ENCODE peak calls at places on chromosomes 5 and 9, in nine cellular contexts. One of them, this sample, is unnamed.

GRCh38 chr5:169696621-169697517 is 59.8 kb downstream of the DOCK2 start:
- DNase-seq in GM06990: no peak
- DNase-seq in HFFc6: peak
- DNase-seq in vagina: no peak
- DNase-seq in body of pancreas: no peak
- DNase-seq in fibroblast of mammary gland: peak
- DNase-seq in colonic mucosa: no peak
- DNase-seq in CD4-positive, alpha-beta T cell: no peak
- DNase-seq in H9: no peak
- DNase-seq in this sample: no peak

GRCh38 chr5:125134216-125135081 is 388.0 kb upstream of the ZNF608 start:
- DNase-seq in GM06990: no peak
- DNase-seq in HFFc6: peak
- DNase-seq in vagina: no peak
- DNase-seq in body of pancreas: no peak
- DNase-seq in fibroblast of mammary gland: peak
- DNase-seq in colonic mucosa: no peak
- DNase-seq in CD4-positive, alpha-beta T cell: no peak
- DNase-seq in H9: no peak
- DNase-seq in this sample: no peak

GRCh38 chr9:84554069-84554659 is 115.4 kb upstream of the NTRK2 start:
- DNase-seq in GM06990: no peak
- DNase-seq in HFFc6: no peak
- DNase-seq in vagina: no peak
- DNase-seq in body of pancreas: no peak
- DNase-seq in fibroblast of mammary gland: no peak
- DNase-seq in colonic mucosa: no peak
- DNase-seq in CD4-positive, alpha-beta T cell: no peak
- DNase-seq in H9: no peak
- DNase-seq in this sample: no peak

GRCh38 chr5:88251048-88251711 is 17.5 kb downstream of the TMEM161B start:
- DNase-seq in GM06990: no peak
- DNase-seq in HFFc6: no peak
- DNase-seq in vagina: no peak
- DNase-seq in body of pancreas: no peak
- DNase-seq in fibroblast of mammary gland: peak
- DNase-seq in colonic mucosa: no peak
- DNase-seq in CD4-positive, alpha-beta T cell: no peak
- DNase-seq in H9: no peak
- DNase-seq in this sample: no peak

GRCh38 chr9:94479757-94480156 is 75.1 kb upstream of the PCAT7 start:
- DNase-seq in GM06990: no peak
- DNase-seq in HFFc6: no peak
- DNase-seq in vagina: no peak
- DNase-seq in body of pancreas: no peak
- DNase-seq in fibroblast of mammary gland: no peak
- DNase-seq in colonic mucosa: no peak
- DNase-seq in CD4-positive, alpha-beta T cell: no peak
- DNase-seq in H9: no peak
- DNase-seq in this sample: no peak

GRCh38 chr5:55188656-55189380 is 15.8 kb upstream of the CDC20B start:
- DNase-seq in GM06990: no peak
- DNase-seq in HFFc6: no peak
- DNase-seq in vagina: no peak
- DNase-seq in body of pancreas: no peak
- DNase-seq in fibroblast of mammary gland: no peak
- DNase-seq in colonic mucosa: no peak
- DNase-seq in CD4-positive, alpha-beta T cell: no peak
- DNase-seq in H9: no peak
- DNase-seq in this sample: peak

GRCh38 chr9:133589454-133590227 is 19.5 kb downstream of the FAM163B start:
- DNase-seq in GM06990: no peak
- DNase-seq in HFFc6: no peak
- DNase-seq in vagina: no peak
- DNase-seq in body of pancreas: no peak
- DNase-seq in fibroblast of mammary gland: no peak
- DNase-seq in colonic mucosa: no peak
- DNase-seq in CD4-positive, alpha-beta T cell: peak
- DNase-seq in H9: peak
- DNase-seq in this sample: no peak

GRCh38 chr5:96509721-96510383 is 76.8 kb upstream of the PCSK1 start:
- DNase-seq in GM06990: no peak
- DNase-seq in HFFc6: peak
- DNase-seq in vagina: no peak
- DNase-seq in body of pancreas: no peak
- DNase-seq in fibroblast of mammary gland: peak
- DNase-seq in colonic mucosa: no peak
- DNase-seq in CD4-positive, alpha-beta T cell: no peak
- DNase-seq in H9: no peak
- DNase-seq in this sample: no peak

GRCh38 chr5:54959673-54960418 is 25.5 kb downstream of the ESM1 start:
- DNase-seq in GM06990: no peak
- DNase-seq in HFFc6: no peak
- DNase-seq in vagina: no peak
- DNase-seq in body of pancreas: no peak
- DNase-seq in fibroblast of mammary gland: peak
- DNase-seq in colonic mucosa: no peak
- DNase-seq in CD4-positive, alpha-beta T cell: no peak
- DNase-seq in H9: peak
- DNase-seq in this sample: no peak

GRCh38 chr9:87505869-87506678 is 8.4 kb downstream of the DAPK1 start:
- DNase-seq in GM06990: no peak
- DNase-seq in HFFc6: no peak
- DNase-seq in vagina: no peak
- DNase-seq in body of pancreas: no peak
- DNase-seq in fibroblast of mammary gland: no peak
- DNase-seq in colonic mucosa: no peak
- DNase-seq in CD4-positive, alpha-beta T cell: no peak
- DNase-seq in H9: no peak
- DNase-seq in this sample: no peak

GRCh38 chr9:129333961-129334743 is 156.1 kb upstream of the IER5L start:
- DNase-seq in GM06990: no peak
- DNase-seq in HFFc6: peak
- DNase-seq in vagina: peak
- DNase-seq in body of pancreas: peak
- DNase-seq in fibroblast of mammary gland: peak
- DNase-seq in colonic mucosa: peak
- DNase-seq in CD4-positive, alpha-beta T cell: no peak
- DNase-seq in H9: peak
- DNase-seq in this sample: peak

GRCh38 chr9:86614871-86615849 is 260.9 kb upstream of the TUT7 start:
- DNase-seq in GM06990: no peak
- DNase-seq in HFFc6: peak
- DNase-seq in vagina: no peak
- DNase-seq in body of pancreas: peak
- DNase-seq in fibroblast of mammary gland: peak
- DNase-seq in colonic mucosa: no peak
- DNase-seq in CD4-positive, alpha-beta T cell: no peak
- DNase-seq in H9: no peak
- DNase-seq in this sample: no peak

GRCh38 chr5:76341935-76342334 is 61.1 kb upstream of the IQGAP2 start:
- DNase-seq in GM06990: no peak
- DNase-seq in HFFc6: no peak
- DNase-seq in vagina: no peak
- DNase-seq in body of pancreas: peak
- DNase-seq in fibroblast of mammary gland: no peak
- DNase-seq in colonic mucosa: no peak
- DNase-seq in CD4-positive, alpha-beta T cell: no peak
- DNase-seq in H9: no peak
- DNase-seq in this sample: no peak

GRCh38 chr5:76332620-76333170 is 70.4 kb upstream of the IQGAP2 start:
- DNase-seq in GM06990: no peak
- DNase-seq in HFFc6: no peak
- DNase-seq in vagina: no peak
- DNase-seq in body of pancreas: no peak
- DNase-seq in fibroblast of mammary gland: no peak
- DNase-seq in colonic mucosa: no peak
- DNase-seq in CD4-positive, alpha-beta T cell: no peak
- DNase-seq in H9: no peak
- DNase-seq in this sample: no peak

GRCh38 chr5:76332102-76332501 is 71.0 kb upstream of the IQGAP2 start:
- DNase-seq in GM06990: no peak
- DNase-seq in HFFc6: no peak
- DNase-seq in vagina: no peak
- DNase-seq in body of pancreas: no peak
- DNase-seq in fibroblast of mammary gland: no peak
- DNase-seq in colonic mucosa: peak
- DNase-seq in CD4-positive, alpha-beta T cell: no peak
- DNase-seq in H9: no peak
- DNase-seq in this sample: no peak

GRCh38 chr5:76342474-76342873 is 60.6 kb upstream of the IQGAP2 start:
- DNase-seq in GM06990: no peak
- DNase-seq in HFFc6: no peak
- DNase-seq in vagina: no peak
- DNase-seq in body of pancreas: no peak
- DNase-seq in fibroblast of mammary gland: no peak
- DNase-seq in colonic mucosa: no peak
- DNase-seq in CD4-positive, alpha-beta T cell: no peak
- DNase-seq in H9: no peak
- DNase-seq in this sample: no peak

GRCh38 chr5:76337949-76338589 is 65.0 kb upstream of the IQGAP2 start:
- DNase-seq in GM06990: peak
- DNase-seq in HFFc6: peak
- DNase-seq in vagina: no peak
- DNase-seq in body of pancreas: peak
- DNase-seq in fibroblast of mammary gland: peak
- DNase-seq in colonic mucosa: peak
- DNase-seq in CD4-positive, alpha-beta T cell: peak
- DNase-seq in H9: peak
- DNase-seq in this sample: peak
- TF ChIP-seq CTCF in GM06990: peak
- TF ChIP-seq CTCF in HFFc6: peak
- TF ChIP-seq CTCF in vagina: peak
- TF ChIP-seq CTCF in body of pancreas: peak
- TF ChIP-seq CTCF in fibroblast of mammary gland: peak
- TF ChIP-seq CTCF in colonic mucosa: peak
- TF ChIP-seq CTCF in CD4-positive, alpha-beta T cell: peak
- TF ChIP-seq CTCF in H9: peak
- TF ChIP-seq CTCF in this sample: peak

GRCh38 chr9:109653470-109653869 is 126.5 kb upstream of the PALM2AKAP2 start:
- DNase-seq in GM06990: no peak
- DNase-seq in HFFc6: no peak
- DNase-seq in vagina: no peak
- DNase-seq in body of pancreas: no peak
- DNase-seq in fibroblast of mammary gland: no peak
- DNase-seq in colonic mucosa: no peak
- DNase-seq in CD4-positive, alpha-beta T cell: no peak
- DNase-seq in H9: no peak
- DNase-seq in this sample: no peak

GRCh38 chr9:109652112-109652511 is 127.9 kb upstream of the PALM2AKAP2 start:
- DNase-seq in GM06990: no peak
- DNase-seq in HFFc6: no peak
- DNase-seq in vagina: no peak
- DNase-seq in body of pancreas: no peak
- DNase-seq in fibroblast of mammary gland: peak
- DNase-seq in colonic mucosa: no peak
- DNase-seq in CD4-positive, alpha-beta T cell: no peak
- DNase-seq in H9: no peak
- DNase-seq in this sample: no peak

GRCh38 chr9:109652971-109653370 is 127.0 kb upstream of the PALM2AKAP2 start:
- DNase-seq in GM06990: no peak
- DNase-seq in HFFc6: peak
- DNase-seq in vagina: no peak
- DNase-seq in body of pancreas: no peak
- DNase-seq in fibroblast of mammary gland: peak
- DNase-seq in colonic mucosa: no peak
- DNase-seq in CD4-positive, alpha-beta T cell: no peak
- DNase-seq in H9: no peak
- DNase-seq in this sample: no peak
- TF ChIP-seq CTCF in GM06990: peak
- TF ChIP-seq CTCF in HFFc6: peak
- TF ChIP-seq CTCF in vagina: no peak
- TF ChIP-seq CTCF in body of pancreas: no peak
- TF ChIP-seq CTCF in fibroblast of mammary gland: peak
- TF ChIP-seq CTCF in colonic mucosa: no peak
- TF ChIP-seq CTCF in CD4-positive, alpha-beta T cell: no peak
- TF ChIP-seq CTCF in H9: peak
- TF ChIP-seq CTCF in this sample: peak

GRCh38 chr9:12698293-12698692 is 5.1 kb downstream of the TYRP1 start:
- DNase-seq in GM06990: no peak
- DNase-seq in HFFc6: no peak
- DNase-seq in vagina: no peak
- DNase-seq in body of pancreas: no peak
- DNase-seq in fibroblast of mammary gland: peak
- DNase-seq in colonic mucosa: no peak
- DNase-seq in CD4-positive, alpha-beta T cell: no peak
- DNase-seq in H9: no peak
- DNase-seq in this sample: no peak

GRCh38 chr9:12696931-12697622 is 3.9 kb downstream of the TYRP1 start:
- DNase-seq in GM06990: no peak
- DNase-seq in HFFc6: no peak
- DNase-seq in vagina: no peak
- DNase-seq in body of pancreas: no peak
- DNase-seq in fibroblast of mammary gland: peak
- DNase-seq in colonic mucosa: no peak
- DNase-seq in CD4-positive, alpha-beta T cell: no peak
- DNase-seq in H9: no peak
- DNase-seq in this sample: no peak

GRCh38 chr9:12697719-12698118 is 4.5 kb downstream of the TYRP1 start:
- DNase-seq in GM06990: no peak
- DNase-seq in HFFc6: no peak
- DNase-seq in vagina: no peak
- DNase-seq in body of pancreas: no peak
- DNase-seq in fibroblast of mammary gland: no peak
- DNase-seq in colonic mucosa: no peak
- DNase-seq in CD4-positive, alpha-beta T cell: no peak
- DNase-seq in H9: no peak
- DNase-seq in this sample: no peak

GRCh38 chr9:12699529-12699928 is 6.3 kb downstream of the TYRP1 start:
- DNase-seq in GM06990: no peak
- DNase-seq in HFFc6: peak
- DNase-seq in vagina: no peak
- DNase-seq in body of pancreas: no peak
- DNase-seq in fibroblast of mammary gland: peak
- DNase-seq in colonic mucosa: no peak
- DNase-seq in CD4-positive, alpha-beta T cell: no peak
- DNase-seq in H9: no peak
- DNase-seq in this sample: no peak

DNA sequence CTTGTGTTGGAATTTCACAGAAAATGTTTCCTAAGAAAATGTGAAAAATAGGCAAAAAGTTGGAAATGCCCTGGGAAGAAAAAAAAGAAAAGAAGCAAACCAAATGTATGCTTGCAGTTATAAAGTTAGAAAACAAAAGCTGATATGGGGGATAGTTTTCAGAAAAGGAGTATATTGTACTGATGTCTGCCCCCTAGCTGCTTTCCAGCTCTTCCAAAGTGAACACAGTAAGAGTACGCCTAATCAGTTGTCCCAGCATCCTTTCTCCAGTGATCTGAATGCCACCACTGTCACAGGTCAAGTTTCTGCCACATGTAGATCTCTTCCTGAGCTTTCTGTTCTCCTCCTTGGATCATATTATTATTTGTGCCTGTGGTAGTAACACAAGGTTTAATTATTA is 5.8 kb downstream of the TYRP1 start:
- DNase-seq in GM06990: no peak
- DNase-seq in HFFc6: no peak
- DNase-seq in vagina: no peak
- DNase-seq in body of pancreas: no peak
- DNase-seq in fibroblast of mammary gland: no peak
- DNase-seq in colonic mucosa: no peak
- DNase-seq in CD4-positive, alpha-beta T cell: no peak
- DNase-seq in H9: no peak
- DNase-seq in this sample: no peak
- TF ChIP-seq CTCF in GM06990: no peak
- TF ChIP-seq CTCF in HFFc6: no peak
- TF ChIP-seq CTCF in vagina: no peak
- TF ChIP-seq CTCF in body of pancreas: no peak
- TF ChIP-seq CTCF in fibroblast of mammary gland: peak
- TF ChIP-seq CTCF in colonic mucosa: no peak
- TF ChIP-seq CTCF in CD4-positive, alpha-beta T cell: no peak
- TF ChIP-seq CTCF in H9: no peak
- TF ChIP-seq CTCF in this sample: peak

GRCh38 chr9:126069400-126069955 is 257.2 kb upstream of the MVB12B start:
- DNase-seq in GM06990: no peak
- DNase-seq in HFFc6: no peak
- DNase-seq in vagina: no peak
- DNase-seq in body of pancreas: no peak
- DNase-seq in fibroblast of mammary gland: no peak
- DNase-seq in colonic mucosa: no peak
- DNase-seq in CD4-positive, alpha-beta T cell: no peak
- DNase-seq in H9: no peak
- DNase-seq in this sample: no peak
- TF ChIP-seq CTCF in GM06990: peak
- TF ChIP-seq CTCF in HFFc6: no peak
- TF ChIP-seq CTCF in vagina: no peak
- TF ChIP-seq CTCF in body of pancreas: no peak
- TF ChIP-seq CTCF in fibroblast of mammary gland: no peak
- TF ChIP-seq CTCF in colonic mucosa: no peak
- TF ChIP-seq CTCF in CD4-positive, alpha-beta T cell: no peak
- TF ChIP-seq CTCF in H9: no peak
- TF ChIP-seq CTCF in this sample: no peak